ENCODE peak calls at places on chromosomes 4 and X, in seven cellular contexts. One of them, this sample, is unnamed.

GRCh38 chr4:107616838-107617389 is 103.1 kb downstream of the PAPSS1 start:
- DNase-seq in stimulated activated CD4-positive, alpha-beta T cell treated with anti-CD3 and anti-CD28 coated beads, Interleukin-4, amount 100 ng/mL, for 48 hours: no peak
- DNase-seq in fibroblast of pulmonary artery: no peak
- DNase-seq in MG63: no peak
- DNase-seq in WERI-Rb-1: no peak
- DNase-seq in stimulated activated naive B cell treated with anti-CD40 and anti-IgM and Interleukin-4, amounts not matched to agents 10 μg/mL and 1 μg/mL and 100 μg/mL, for 72 hours: no peak
- DNase-seq in AG10803: no peak
- DNase-seq in this sample: no peak

GRCh38 chrX:19602866-19603620 is 87.7 kb upstream of the MAP3K15 start:
- DNase-seq in MG63: no peak
- DNase-seq in stimulated activated CD4-positive, alpha-beta T cell treated with anti-CD3 and anti-CD28 coated beads, Interleukin-4, amount 100 ng/mL, for 48 hours: no peak
- DNase-seq in stimulated activated naive B cell treated with anti-CD40 and anti-IgM and Interleukin-4, amounts not matched to agents 10 μg/mL and 1 μg/mL and 100 μg/mL, for 72 hours: no peak
- DNase-seq in WERI-Rb-1: no peak
- DNase-seq in fibroblast of pulmonary artery: peak; percentile 47
- DNase-seq in AG10803: peak; percentile 55
- DNase-seq in this sample: no peak

GRCh38 chrX:107736781-107737531 is 38.6 kb downstream of the TSC22D3 start:
- DNase-seq in fibroblast of pulmonary artery: peak; percentile 11
- DNase-seq in stimulated activated naive B cell treated with anti-CD40 and anti-IgM and Interleukin-4, amounts not matched to agents 10 μg/mL and 1 μg/mL and 100 μg/mL, for 72 hours: no peak
- DNase-seq in WERI-Rb-1: no peak
- DNase-seq in stimulated activated CD4-positive, alpha-beta T cell treated with anti-CD3 and anti-CD28 coated beads, Interleukin-4, amount 100 ng/mL, for 48 hours: no peak
- DNase-seq in AG10803: no peak
- DNase-seq in MG63: no peak
- DNase-seq in this sample: no peak

GRCh38 chrX:94492541-94492940 is 818.5 kb downstream of the FAM133A start:
- DNase-seq in AG10803: no peak
- DNase-seq in MG63: no peak
- DNase-seq in stimulated activated CD4-positive, alpha-beta T cell treated with anti-CD3 and anti-CD28 coated beads, Interleukin-4, amount 100 ng/mL, for 48 hours: no peak
- DNase-seq in WERI-Rb-1: no peak
- DNase-seq in fibroblast of pulmonary artery: no peak
- DNase-seq in stimulated activated naive B cell treated with anti-CD40 and anti-IgM and Interleukin-4, amounts not matched to agents 10 μg/mL and 1 μg/mL and 100 μg/mL, for 72 hours: no peak
- DNase-seq in this sample: no peak

GRCh38 chr4:169906821-169907220 is 119.4 kb downstream of the MFAP3L start:
- DNase-seq in stimulated activated CD4-positive, alpha-beta T cell treated with anti-CD3 and anti-CD28 coated beads, Interleukin-4, amount 100 ng/mL, for 48 hours: no peak
- DNase-seq in AG10803: no peak
- DNase-seq in MG63: no peak
- DNase-seq in WERI-Rb-1: no peak
- DNase-seq in fibroblast of pulmonary artery: no peak
- DNase-seq in stimulated activated naive B cell treated with anti-CD40 and anti-IgM and Interleukin-4, amounts not matched to agents 10 μg/mL and 1 μg/mL and 100 μg/mL, for 72 hours: no peak
- DNase-seq in this sample: no peak

GRCh38 chr4:177728361-177729152 is 286.3 kb upstream of the AGA start:
- DNase-seq in WERI-Rb-1: peak; percentile 18
- DNase-seq in MG63: peak; percentile 22
- DNase-seq in stimulated activated CD4-positive, alpha-beta T cell treated with anti-CD3 and anti-CD28 coated beads, Interleukin-4, amount 100 ng/mL, for 48 hours: no peak
- DNase-seq in stimulated activated naive B cell treated with anti-CD40 and anti-IgM and Interleukin-4, amounts not matched to agents 10 μg/mL and 1 μg/mL and 100 μg/mL, for 72 hours: no peak
- DNase-seq in fibroblast of pulmonary artery: no peak
- DNase-seq in AG10803: no peak
- DNase-seq in this sample: no peak

GRCh38 chr4:1048781-1049590 is 37.6 kb downstream of the FGFRL1 start:
- DNase-seq in MG63: no peak
- DNase-seq in AG10803: no peak
- DNase-seq in stimulated activated naive B cell treated with anti-CD40 and anti-IgM and Interleukin-4, amounts not matched to agents 10 μg/mL and 1 μg/mL and 100 μg/mL, for 72 hours: peak; percentile 40
- DNase-seq in stimulated activated CD4-positive, alpha-beta T cell treated with anti-CD3 and anti-CD28 coated beads, Interleukin-4, amount 100 ng/mL, for 48 hours: peak; percentile 16
- DNase-seq in WERI-Rb-1: peak; percentile 8
- DNase-seq in fibroblast of pulmonary artery: no peak
- DNase-seq in this sample: no peak

GRCh38 chr4:98394134-98394533 is 132.9 kb downstream of the RAP1GDS1 start:
- DNase-seq in fibroblast of pulmonary artery: no peak
- DNase-seq in AG10803: no peak
- DNase-seq in stimulated activated naive B cell treated with anti-CD40 and anti-IgM and Interleukin-4, amounts not matched to agents 10 μg/mL and 1 μg/mL and 100 μg/mL, for 72 hours: no peak
- DNase-seq in stimulated activated CD4-positive, alpha-beta T cell treated with anti-CD3 and anti-CD28 coated beads, Interleukin-4, amount 100 ng/mL, for 48 hours: no peak
- DNase-seq in WERI-Rb-1: no peak
- DNase-seq in MG63: no peak
- DNase-seq in this sample: no peak

GRCh38 chr4:149870008-149870407 is 54.4 kb upstream of the IQCM start:
- DNase-seq in stimulated activated CD4-positive, alpha-beta T cell treated with anti-CD3 and anti-CD28 coated beads, Interleukin-4, amount 100 ng/mL, for 48 hours: no peak
- DNase-seq in MG63: no peak
- DNase-seq in AG10803: peak; percentile 35
- DNase-seq in WERI-Rb-1: no peak
- DNase-seq in fibroblast of pulmonary artery: no peak
- DNase-seq in stimulated activated naive B cell treated with anti-CD40 and anti-IgM and Interleukin-4, amounts not matched to agents 10 μg/mL and 1 μg/mL and 100 μg/mL, for 72 hours: no peak
- DNase-seq in this sample: no peak

GRCh38 chrX:34275710-34276109 is 143.6 kb upstream of the FAM47A start:
- DNase-seq in WERI-Rb-1: no peak
- DNase-seq in stimulated activated CD4-positive, alpha-beta T cell treated with anti-CD3 and anti-CD28 coated beads, Interleukin-4, amount 100 ng/mL, for 48 hours: no peak
- DNase-seq in AG10803: no peak
- DNase-seq in stimulated activated naive B cell treated with anti-CD40 and anti-IgM and Interleukin-4, amounts not matched to agents 10 μg/mL and 1 μg/mL and 100 μg/mL, for 72 hours: no peak
- DNase-seq in MG63: no peak
- DNase-seq in fibroblast of pulmonary artery: no peak
- DNase-seq in this sample: no peak

GRCh38 chr4:25863347-25863784 is 578 bp upstream of the SEL1L3 start:
- DNase-seq in stimulated activated CD4-positive, alpha-beta T cell treated with anti-CD3 and anti-CD28 coated beads, Interleukin-4, amount 100 ng/mL, for 48 hours: no peak
- DNase-seq in fibroblast of pulmonary artery: no peak
- DNase-seq in MG63: no peak
- DNase-seq in stimulated activated naive B cell treated with anti-CD40 and anti-IgM and Interleukin-4, amounts not matched to agents 10 μg/mL and 1 μg/mL and 100 μg/mL, for 72 hours: no peak
- DNase-seq in WERI-Rb-1: peak; percentile 44
- DNase-seq in AG10803: no peak
- DNase-seq in this sample: no peak

GRCh38 chr4:179029683-179030082 is 1587.4 kb upstream of the AGA start:
- DNase-seq in WERI-Rb-1: no peak
- DNase-seq in stimulated activated naive B cell treated with anti-CD40 and anti-IgM and Interleukin-4, amounts not matched to agents 10 μg/mL and 1 μg/mL and 100 μg/mL, for 72 hours: no peak
- DNase-seq in AG10803: no peak
- DNase-seq in MG63: no peak
- DNase-seq in fibroblast of pulmonary artery: no peak
- DNase-seq in stimulated activated CD4-positive, alpha-beta T cell treated with anti-CD3 and anti-CD28 coated beads, Interleukin-4, amount 100 ng/mL, for 48 hours: no peak
- DNase-seq in this sample: no peak

GRCh38 chrX:69154051-69154450 is 11.2 kb downstream of the PJA1 start:
- DNase-seq in MG63: no peak
- DNase-seq in AG10803: no peak
- DNase-seq in stimulated activated CD4-positive, alpha-beta T cell treated with anti-CD3 and anti-CD28 coated beads, Interleukin-4, amount 100 ng/mL, for 48 hours: no peak
- DNase-seq in WERI-Rb-1: no peak
- DNase-seq in stimulated activated naive B cell treated with anti-CD40 and anti-IgM and Interleukin-4, amounts not matched to agents 10 μg/mL and 1 μg/mL and 100 μg/mL, for 72 hours: no peak
- DNase-seq in fibroblast of pulmonary artery: no peak
- DNase-seq in this sample: peak; percentile 6

GRCh38 chr4:93394488-93395185 is 433.9 kb upstream of the ATOH1 start:
- DNase-seq in stimulated activated naive B cell treated with anti-CD40 and anti-IgM and Interleukin-4, amounts not matched to agents 10 μg/mL and 1 μg/mL and 100 μg/mL, for 72 hours: no peak
- DNase-seq in WERI-Rb-1: no peak
- DNase-seq in AG10803: no peak
- DNase-seq in fibroblast of pulmonary artery: peak; percentile 69
- DNase-seq in MG63: no peak
- DNase-seq in stimulated activated CD4-positive, alpha-beta T cell treated with anti-CD3 and anti-CD28 coated beads, Interleukin-4, amount 100 ng/mL, for 48 hours: no peak
- DNase-seq in this sample: no peak

GRCh38 chrX:22095306-22095705 is 63.2 kb downstream of the PHEX start:
- DNase-seq in WERI-Rb-1: no peak
- DNase-seq in MG63: peak; percentile 22
- DNase-seq in fibroblast of pulmonary artery: peak; percentile 63
- DNase-seq in stimulated activated CD4-positive, alpha-beta T cell treated with anti-CD3 and anti-CD28 coated beads, Interleukin-4, amount 100 ng/mL, for 48 hours: no peak
- DNase-seq in AG10803: peak; percentile 70
- DNase-seq in stimulated activated naive B cell treated with anti-CD40 and anti-IgM and Interleukin-4, amounts not matched to agents 10 μg/mL and 1 μg/mL and 100 μg/mL, for 72 hours: no peak
- DNase-seq in this sample: no peak

GRCh38 chrX:120302434-120302833 is 8.8 kb downstream of the TMEM255A start:
- DNase-seq in fibroblast of pulmonary artery: no peak
- DNase-seq in WERI-Rb-1: no peak
- DNase-seq in MG63: no peak
- DNase-seq in stimulated activated naive B cell treated with anti-CD40 and anti-IgM and Interleukin-4, amounts not matched to agents 10 μg/mL and 1 μg/mL and 100 μg/mL, for 72 hours: peak; percentile 29
- DNase-seq in AG10803: no peak
- DNase-seq in stimulated activated CD4-positive, alpha-beta T cell treated with anti-CD3 and anti-CD28 coated beads, Interleukin-4, amount 100 ng/mL, for 48 hours: no peak
- DNase-seq in this sample: no peak

GRCh38 chr4:157898836-157899605 is 273.8 kb downstream of the GASK1B start:
- DNase-seq in AG10803: no peak
- DNase-seq in stimulated activated CD4-positive, alpha-beta T cell treated with anti-CD3 and anti-CD28 coated beads, Interleukin-4, amount 100 ng/mL, for 48 hours: no peak
- DNase-seq in stimulated activated naive B cell treated with anti-CD40 and anti-IgM and Interleukin-4, amounts not matched to agents 10 μg/mL and 1 μg/mL and 100 μg/mL, for 72 hours: no peak
- DNase-seq in fibroblast of pulmonary artery: no peak
- DNase-seq in WERI-Rb-1: no peak
- DNase-seq in MG63: no peak
- DNase-seq in this sample: no peak

GRCh38 chr4:4182835-4183568 is 43.7 kb downstream of the OTOP1 start:
- DNase-seq in stimulated activated CD4-positive, alpha-beta T cell treated with anti-CD3 and anti-CD28 coated beads, Interleukin-4, amount 100 ng/mL, for 48 hours: no peak
- DNase-seq in WERI-Rb-1: peak; percentile 51
- DNase-seq in stimulated activated naive B cell treated with anti-CD40 and anti-IgM and Interleukin-4, amounts not matched to agents 10 μg/mL and 1 μg/mL and 100 μg/mL, for 72 hours: no peak
- DNase-seq in fibroblast of pulmonary artery: peak; percentile 15
- DNase-seq in MG63: no peak
- DNase-seq in AG10803: peak; percentile 2
- DNase-seq in this sample: peak; percentile 18

GRCh38 chr4:1856920-1857699 is 1.2 kb upstream of the LETM1 start:
- DNase-seq in stimulated activated naive B cell treated with anti-CD40 and anti-IgM and Interleukin-4, amounts not matched to agents 10 μg/mL and 1 μg/mL and 100 μg/mL, for 72 hours: no peak
- DNase-seq in WERI-Rb-1: peak; percentile 62
- DNase-seq in MG63: peak; percentile 15
- DNase-seq in fibroblast of pulmonary artery: no peak
- DNase-seq in AG10803: no peak
- DNase-seq in stimulated activated CD4-positive, alpha-beta T cell treated with anti-CD3 and anti-CD28 coated beads, Interleukin-4, amount 100 ng/mL, for 48 hours: no peak
- DNase-seq in this sample: peak; percentile 46

GRCh38 chr4:4502694-4503311 is 39.0 kb downstream of the STX18 start:
- DNase-seq in stimulated activated naive B cell treated with anti-CD40 and anti-IgM and Interleukin-4, amounts not matched to agents 10 μg/mL and 1 μg/mL and 100 μg/mL, for 72 hours: no peak
- DNase-seq in WERI-Rb-1: no peak
- DNase-seq in fibroblast of pulmonary artery: peak; percentile 54
- DNase-seq in stimulated activated CD4-positive, alpha-beta T cell treated with anti-CD3 and anti-CD28 coated beads, Interleukin-4, amount 100 ng/mL, for 48 hours: no peak
- DNase-seq in MG63: no peak
- DNase-seq in AG10803: peak; percentile 33
- DNase-seq in this sample: no peak

GRCh38 chr4:53925050-53925605 is 139.3 kb downstream of the CHIC2 start:
- DNase-seq in MG63: no peak
- DNase-seq in stimulated activated naive B cell treated with anti-CD40 and anti-IgM and Interleukin-4, amounts not matched to agents 10 μg/mL and 1 μg/mL and 100 μg/mL, for 72 hours: no peak
- DNase-seq in WERI-Rb-1: no peak
- DNase-seq in fibroblast of pulmonary artery: no peak
- DNase-seq in stimulated activated CD4-positive, alpha-beta T cell treated with anti-CD3 and anti-CD28 coated beads, Interleukin-4, amount 100 ng/mL, for 48 hours: no peak
- DNase-seq in AG10803: no peak
- DNase-seq in this sample: no peak

GRCh38 chr4:51842167-51842553 is 793 bp upstream of the DCUN1D4 start:
- DNase-seq in stimulated activated naive B cell treated with anti-CD40 and anti-IgM and Interleukin-4, amounts not matched to agents 10 μg/mL and 1 μg/mL and 100 μg/mL, for 72 hours: no peak
- DNase-seq in MG63: peak; percentile 53
- DNase-seq in fibroblast of pulmonary artery: peak; percentile 38
- DNase-seq in WERI-Rb-1: peak; percentile 18
- DNase-seq in AG10803: peak; percentile 25
- DNase-seq in stimulated activated CD4-positive, alpha-beta T cell treated with anti-CD3 and anti-CD28 coated beads, Interleukin-4, amount 100 ng/mL, for 48 hours: no peak
- DNase-seq in this sample: no peak

GRCh38 chr4:46844325-46844917 is 64.6 kb downstream of the COX7B2 start:
- DNase-seq in fibroblast of pulmonary artery: peak; percentile 77
- DNase-seq in MG63: peak; percentile 6
- DNase-seq in AG10803: peak; percentile 40
- DNase-seq in stimulated activated CD4-positive, alpha-beta T cell treated with anti-CD3 and anti-CD28 coated beads, Interleukin-4, amount 100 ng/mL, for 48 hours: peak; percentile 28
- DNase-seq in stimulated activated naive B cell treated with anti-CD40 and anti-IgM and Interleukin-4, amounts not matched to agents 10 μg/mL and 1 μg/mL and 100 μg/mL, for 72 hours: peak; percentile 8
- DNase-seq in WERI-Rb-1: peak; percentile 52
- DNase-seq in this sample: peak; percentile 33

GRCh38 chr4:139227729-139228404 is 50.8 kb upstream of the ELF2 start:
- DNase-seq in AG10803: no peak
- DNase-seq in fibroblast of pulmonary artery: no peak
- DNase-seq in WERI-Rb-1: no peak
- DNase-seq in MG63: no peak
- DNase-seq in stimulated activated naive B cell treated with anti-CD40 and anti-IgM and Interleukin-4, amounts not matched to agents 10 μg/mL and 1 μg/mL and 100 μg/mL, for 72 hours: no peak
- DNase-seq in stimulated activated CD4-positive, alpha-beta T cell treated with anti-CD3 and anti-CD28 coated beads, Interleukin-4, amount 100 ng/mL, for 48 hours: no peak
- DNase-seq in this sample: no peak

GRCh38 chr4:154602404-154603020 is 9.9 kb downstream of the FGG start:
- DNase-seq in stimulated activated naive B cell treated with anti-CD40 and anti-IgM and Interleukin-4, amounts not matched to agents 10 μg/mL and 1 μg/mL and 100 μg/mL, for 72 hours: no peak
- DNase-seq in stimulated activated CD4-positive, alpha-beta T cell treated with anti-CD3 and anti-CD28 coated beads, Interleukin-4, amount 100 ng/mL, for 48 hours: no peak
- DNase-seq in MG63: no peak
- DNase-seq in WERI-Rb-1: no peak
- DNase-seq in fibroblast of pulmonary artery: no peak
- DNase-seq in AG10803: no peak
- DNase-seq in this sample: no peak